ENCODE peak calls at places on chromosomes 3 and 15, in seven cellular contexts. One of them, this sample, is unnamed.

GRCh38 chr15:58039260-58040035 is 26.1 kb downstream of the ALDH1A2 start:
- DNase-seq in A172: no peak
- DNase-seq in activated T-cell treated with anti-CD3 and anti-CD28 coated beads for 1 hour: no peak
- DNase-seq in aorta: no peak
- DNase-seq in keratinocyte: no peak
- DNase-seq in cardiac fibroblast: no peak
- DNase-seq in GM23248: no peak
- DNase-seq in this sample: no peak

GRCh38 chr3:72397586-72397985 is 450.7 kb downstream of the SHQ1 start:
- DNase-seq in A172: no peak
- DNase-seq in cardiac fibroblast: no peak
- DNase-seq in activated T-cell treated with anti-CD3 and anti-CD28 coated beads for 1 hour: no peak
- DNase-seq in aorta: no peak
- DNase-seq in GM23248: no peak
- DNase-seq in keratinocyte: no peak
- DNase-seq in this sample: no peak

GRCh38 chr15:67115567-67115966 is 50.2 kb downstream of the SMAD3 start:
- DNase-seq in cardiac fibroblast: no peak
- DNase-seq in keratinocyte: no peak
- DNase-seq in GM23248: no peak
- DNase-seq in A172: no peak
- DNase-seq in activated T-cell treated with anti-CD3 and anti-CD28 coated beads for 1 hour: no peak
- DNase-seq in aorta: no peak
- DNase-seq in this sample: no peak

GRCh38 chr15:77654975-77655374 is 22.3 kb upstream of the LINGO1 start:
- DNase-seq in keratinocyte: no peak
- DNase-seq in activated T-cell treated with anti-CD3 and anti-CD28 coated beads for 1 hour: no peak
- DNase-seq in GM23248: peak
- DNase-seq in aorta: no peak
- DNase-seq in A172: no peak
- DNase-seq in cardiac fibroblast: peak
- DNase-seq in this sample: no peak

GRCh38 chr3:55185380-55185779 is 257.5 kb upstream of the LRTM1 start:
- DNase-seq in GM23248: peak
- DNase-seq in aorta: no peak
- DNase-seq in cardiac fibroblast: peak
- DNase-seq in activated T-cell treated with anti-CD3 and anti-CD28 coated beads for 1 hour: no peak
- DNase-seq in keratinocyte: no peak
- DNase-seq in A172: no peak
- DNase-seq in this sample: no peak

GRCh38 chr15:25055356-25056068 is 100.7 kb downstream of the SNRPN start:
- DNase-seq in aorta: no peak
- DNase-seq in keratinocyte: no peak
- DNase-seq in activated T-cell treated with anti-CD3 and anti-CD28 coated beads for 1 hour: no peak
- DNase-seq in A172: no peak
- DNase-seq in GM23248: no peak
- DNase-seq in cardiac fibroblast: no peak
- DNase-seq in this sample: no peak

GRCh38 chr3:113714702-113715101 is 18.3 kb upstream of the USF3 start:
- DNase-seq in cardiac fibroblast: peak
- DNase-seq in aorta: no peak
- DNase-seq in keratinocyte: no peak
- DNase-seq in activated T-cell treated with anti-CD3 and anti-CD28 coated beads for 1 hour: no peak
- DNase-seq in GM23248: no peak
- DNase-seq in A172: no peak
- DNase-seq in this sample: no peak

GRCh38 chr3:187208159-187208558 is 10.9 kb downstream of the RTP1 start:
- DNase-seq in GM23248: peak
- DNase-seq in aorta: no peak
- DNase-seq in A172: peak
- DNase-seq in keratinocyte: peak
- DNase-seq in activated T-cell treated with anti-CD3 and anti-CD28 coated beads for 1 hour: no peak
- DNase-seq in cardiac fibroblast: peak
- DNase-seq in this sample: no peak

GRCh38 chr3:133742351-133743091 is 3.7 kb upstream of the TF start:
- DNase-seq in A172: no peak
- DNase-seq in keratinocyte: no peak
- DNase-seq in cardiac fibroblast: no peak
- DNase-seq in GM23248: peak
- DNase-seq in aorta: no peak
- DNase-seq in activated T-cell treated with anti-CD3 and anti-CD28 coated beads for 1 hour: no peak
- DNase-seq in this sample: no peak

GRCh38 chr15:41581110-41581509 is 22.1 kb downstream of the TYRO3 start:
- DNase-seq in GM23248: peak
- DNase-seq in A172: no peak
- DNase-seq in activated T-cell treated with anti-CD3 and anti-CD28 coated beads for 1 hour: no peak
- DNase-seq in keratinocyte: no peak
- DNase-seq in cardiac fibroblast: peak
- DNase-seq in aorta: no peak
- DNase-seq in this sample: no peak

GRCh38 chr3:152497457-152497856 is 228.7 kb downstream of the MBNL1 start:
- DNase-seq in GM23248: peak
- DNase-seq in keratinocyte: no peak
- DNase-seq in activated T-cell treated with anti-CD3 and anti-CD28 coated beads for 1 hour: no peak
- DNase-seq in cardiac fibroblast: peak
- DNase-seq in aorta: no peak
- DNase-seq in A172: no peak
- DNase-seq in this sample: no peak

GRCh38 chr3:156473341-156473740 is 81.6 kb downstream of the SSR3 start:
- DNase-seq in cardiac fibroblast: no peak
- DNase-seq in aorta: no peak
- DNase-seq in GM23248: no peak
- DNase-seq in keratinocyte: no peak
- DNase-seq in activated T-cell treated with anti-CD3 and anti-CD28 coated beads for 1 hour: no peak
- DNase-seq in A172: no peak
- DNase-seq in this sample: no peak

GRCh38 chr15:91885714-91886265 is 32.3 kb downstream of the SLCO3A1 start:
- DNase-seq in cardiac fibroblast: no peak
- DNase-seq in keratinocyte: no peak
- DNase-seq in activated T-cell treated with anti-CD3 and anti-CD28 coated beads for 1 hour: no peak
- DNase-seq in A172: peak
- DNase-seq in aorta: no peak
- DNase-seq in GM23248: no peak
- DNase-seq in this sample: no peak

GRCh38 chr3:115990669-115991068 is 367.4 kb downstream of the GAP43 start:
- DNase-seq in keratinocyte: no peak
- DNase-seq in GM23248: no peak
- DNase-seq in cardiac fibroblast: no peak
- DNase-seq in activated T-cell treated with anti-CD3 and anti-CD28 coated beads for 1 hour: no peak
- DNase-seq in aorta: no peak
- DNase-seq in A172: no peak
- DNase-seq in this sample: no peak

GRCh38 chr3:44988073-44988472 is 12.0 kb downstream of the EXOSC7 start:
- DNase-seq in cardiac fibroblast: peak
- DNase-seq in GM23248: peak
- DNase-seq in activated T-cell treated with anti-CD3 and anti-CD28 coated beads for 1 hour: no peak
- DNase-seq in A172: no peak
- DNase-seq in aorta: no peak
- DNase-seq in keratinocyte: no peak
- DNase-seq in this sample: no peak

This sample was measured in chondrocyte.